ENCODE peak calls at places on chromosomes 16 and 17, in five cellular contexts. J is Peyer's patch; P is Panc1; B is CD8-positive, alpha-beta memory T cell; O is endodermal cell. R is an unnamed sample.

GRCh38 chr16:85988723-85989313 is 89.9 kb downstream of the IRF8 start:
- DNase-seq in J (no peak), P (no peak), B (no peak), O (peak; percentile 30), R (peak; percentile 6)

GRCh38 chr16:35252356-35252936 is 1793.0 kb downstream of the TP53TG3F start:
- DNase-seq in J (no peak), P (no peak), O (no peak), B (no peak), R (no peak)

GRCh38 chr17:82126479-82127314 is 28.7 kb upstream of the FASN start:
- DNase-seq in J (peak; percentile 68), B (peak; percentile 93), O (no peak), P (no peak), R (peak; percentile 21)

GRCh38 chr16:53773150-53773846 is 69.3 kb downstream of the FTO start:
- DNase-seq in B (no peak), P (no peak), J (no peak), O (peak; percentile 68), R (peak; percentile 51)

GRCh38 chr17:70021726-70022125 is 53.3 kb upstream of the KCNJ16 start:
- DNase-seq in O (no peak), P (no peak), B (no peak), J (no peak), R (no peak)

GRCh38 chr17:44997733-44998520 is 29.8 kb upstream of the C1QL1 start:
- DNase-seq in P (no peak), J (no peak), O (no peak), B (no peak), R (no peak)

GRCh38 chr16:27544671-27545070 is 5.0 kb downstream of the GTF3C1 start:
- DNase-seq in B (no peak), O (no peak), P (no peak), J (no peak), R (no peak)

GRCh38 chr17:70313031-70313430 is 143.7 kb downstream of the KCNJ2 start:
- DNase-seq in P (no peak), B (no peak), J (no peak), O (no peak), R (no peak)

GRCh38 chr16:83187404-83187803 is 560.6 kb downstream of the CDH13 start:
- DNase-seq in P (no peak), B (no peak), J (no peak), O (no peak), R (no peak)

GRCh38 chr16:86051376-86052114 is 152.6 kb downstream of the IRF8 start:
- DNase-seq in P (no peak), J (no peak), B (peak; percentile 8), O (no peak), R (no peak)

GRCh38 chr16:54459509-54460235 is 173.1 kb upstream of the IRX3 start:
- DNase-seq in J (no peak), P (no peak), B (no peak), O (no peak), R (no peak)

GRCh38 chr17:2395258-2396170 is 5.3 kb downstream of the MNT start:
- DNase-seq in J (no peak), P (no peak), O (peak; percentile 83), B (peak; percentile 34), R (no peak)

GRCh38 chr17:20988896-20989295 is 53.9 kb downstream of the USP22 start:
- DNase-seq in B (no peak), O (peak; percentile 43), P (no peak), J (no peak), R (no peak)

GRCh38 chr16:65547799-65548446 is 426.1 kb upstream of the CDH11 start:
- DNase-seq in B (no peak), J (no peak), O (peak; percentile 69), P (no peak), R (no peak)

GRCh38 chr16:66474750-66475199 is 47.7 kb downstream of the BEAN1 start:
- DNase-seq in B (peak; percentile 76), P (no peak), J (peak; percentile 57), O (peak; percentile 48), R (peak; percentile 27)

GRCh38 chr17:55238931-55239297 is 25.8 kb upstream of the HLF start:
- DNase-seq in B (no peak), P (no peak), O (no peak), J (no peak), R (no peak)

GRCh38 chr16:68289621-68290329 is 21.0 kb downstream of the SLC7A6OS start:
- DNase-seq in P (no peak), J (peak; percentile 66), B (peak; percentile 57), O (peak; percentile 55), R (no peak)

GRCh38 chr17:68383443-68384321 is 73.6 kb downstream of the WIPI1 start:
- DNase-seq in O (peak; percentile 36), P (no peak), J (no peak), B (no peak), R (no peak)

GRCh38 chr17:48045270-48046001 is 2.7 kb upstream of the NFE2L1 start:
- DNase-seq in J (no peak), B (no peak), O (no peak), P (no peak), R (no peak)

GRCh38 chr16:73171901-73172619 is 124.1 kb upstream of the ZFHX3 start:
- DNase-seq in O (peak; percentile 71), B (no peak), P (no peak), J (no peak), R (no peak)

GRCh38 chr16:81578015-81578554 is 133.5 kb downstream of the CMIP start:
- DNase-seq in J (no peak), B (no peak), P (no peak), O (no peak), R (no peak)
- H3K4me1 ChIP-seq in J (peaks cover 2% of the 10 kb centered on the region), B (no peaks in the 10 kb centered on the region), P (peaks cover 28% of the 10 kb centered on the region), O (no peaks in the 10 kb centered on the region), R (peaks cover 28% of the 10 kb centered on the region)

GRCh38 chr16:31376705-31377104 is 16.4 kb upstream of the ITGAD start:
- DNase-seq in B (no peak), J (no peak), O (no peak), P (no peak), R (no peak)
- H3K4me1 ChIP-seq in B (peaks cover 8% of the 10 kb centered on the region), J (no peaks in the 10 kb centered on the region), O (no peaks in the 10 kb centered on the region), P (no peaks in the 10 kb centered on the region), R (no peaks in the 10 kb centered on the region)

GRCh38 chr17:33385133-33385532 is 92.0 kb upstream of the ASIC2 start:
- DNase-seq in P (no peak), J (no peak), B (no peak), O (peak; percentile 78), R (no peak)
- H3K4me1 ChIP-seq in P (no peaks in the 10 kb centered on the region), J (no peaks in the 10 kb centered on the region), B (no peaks in the 10 kb centered on the region), O (peaks cover 13% of the 10 kb centered on the region), R (no peaks in the 10 kb centered on the region)

GRCh38 chr17:35082073-35082657 is 18.7 kb upstream of the RFFL start:
- DNase-seq in P (peak; percentile 73), J (no peak), O (no peak), B (no peak), R (no peak)

GRCh38 chr17:35079547-35079946 is 16.0 kb upstream of the RFFL start:
- DNase-seq in J (no peak), P (no peak), O (no peak), B (no peak), R (no peak)

GRCh38 chr17:35080536-35080935 is 17.0 kb upstream of the RFFL start:
- DNase-seq in B (no peak), O (no peak), P (no peak), J (no peak), R (no peak)

GRCh38 chr17:35083071-35083470 is 19.6 kb upstream of the RFFL start:
- DNase-seq in P (no peak), B (no peak), J (no peak), O (no peak), R (no peak)

DNA sequence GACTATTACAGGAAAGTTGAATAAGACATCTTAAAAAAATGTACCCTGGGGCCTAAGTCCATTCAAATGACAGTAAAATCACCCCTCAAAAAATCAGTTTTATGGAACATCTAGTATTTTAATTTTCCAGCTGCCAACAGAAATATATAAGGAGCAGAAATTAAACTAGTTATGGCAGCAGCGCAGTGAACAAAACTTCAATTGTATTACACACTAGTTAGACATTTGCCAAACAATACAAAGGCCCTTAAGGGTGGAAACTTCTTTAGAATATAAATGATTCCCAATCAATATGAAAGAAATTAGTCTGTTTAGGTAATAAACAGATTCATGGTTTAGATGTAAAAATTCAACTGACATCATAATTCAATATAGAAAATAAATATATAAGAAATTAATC is 18.1 kb upstream of the RFFL start:
- DNase-seq in J (no peak), B (no peak), P (no peak), O (no peak), R (no peak)
- H3K4me1 ChIP-seq in J (peaks cover 19% of the 10 kb centered on the region), B (peaks cover 45% of the 10 kb centered on the region), P (peaks cover 36% of the 10 kb centered on the region), O (peaks cover 13% of the 10 kb centered on the region), R (peaks cover 18% of the 10 kb centered on the region)